ENCODE peak calls at places on chromosomes 4 and X, in eight cellular contexts. One of them, this sample, is unnamed.
A peak's percentile ranks its signal among the peaks of the same experiment; 100 is the strongest.

GRCh38 chr4:40564004-40564403 is 65.7 kb downstream of the RBM47 start:
- DNase-seq in H1: no peak
- DNase-seq in HL-60: peak; percentile 78
- DNase-seq in astrocyte of the spinal cord: peak; percentile 13
- DNase-seq in H9: no peak
- DNase-seq in mesendoderm: no peak
- DNase-seq in left lung: no peak
- DNase-seq in endodermal cell: no peak
- DNase-seq in this sample: peak; percentile 77

GRCh38 chrX:13007519-13008188 is 32.7 kb downstream of the TMSB4X start:
- DNase-seq in H1: no peak
- DNase-seq in HL-60: no peak
- DNase-seq in astrocyte of the spinal cord: peak; percentile 62
- DNase-seq in H9: no peak
- DNase-seq in mesendoderm: no peak
- DNase-seq in left lung: no peak
- DNase-seq in endodermal cell: no peak
- DNase-seq in this sample: no peak

GRCh38 chrX:26109142-26109541 is 29.0 kb upstream of the MAGEB18 start:
- DNase-seq in H1: no peak
- DNase-seq in HL-60: no peak
- DNase-seq in astrocyte of the spinal cord: no peak
- DNase-seq in H9: no peak
- DNase-seq in mesendoderm: no peak
- DNase-seq in left lung: no peak
- DNase-seq in endodermal cell: no peak
- DNase-seq in this sample: no peak

GRCh38 chr4:74632634-74633033 is 161.7 kb downstream of the BTC start:
- DNase-seq in H1: no peak
- DNase-seq in HL-60: no peak
- DNase-seq in astrocyte of the spinal cord: peak; percentile 97
- DNase-seq in H9: no peak
- DNase-seq in mesendoderm: no peak
- DNase-seq in left lung: no peak
- DNase-seq in endodermal cell: no peak
- DNase-seq in this sample: peak; percentile 93

GRCh38 chr4:90393215-90393614 is 266.0 kb downstream of the CCSER1 start:
- DNase-seq in H1: no peak
- DNase-seq in HL-60: no peak
- DNase-seq in astrocyte of the spinal cord: no peak
- DNase-seq in H9: no peak
- DNase-seq in mesendoderm: no peak
- DNase-seq in left lung: no peak
- DNase-seq in endodermal cell: no peak
- DNase-seq in this sample: no peak

GRCh38 chr4:98446499-98447375 is 185.6 kb downstream of the RAP1GDS1 start:
- DNase-seq in H1: no peak
- DNase-seq in HL-60: peak; percentile 42
- DNase-seq in astrocyte of the spinal cord: peak; percentile 92
- DNase-seq in H9: no peak
- DNase-seq in mesendoderm: no peak
- DNase-seq in left lung: no peak
- DNase-seq in endodermal cell: no peak
- DNase-seq in this sample: peak; percentile 55

GRCh38 chrX:45233541-45233940 is 32.9 kb upstream of the DIPK2B start:
- DNase-seq in H1: no peak
- DNase-seq in HL-60: peak; percentile 27
- DNase-seq in astrocyte of the spinal cord: no peak
- DNase-seq in H9: no peak
- DNase-seq in mesendoderm: no peak
- DNase-seq in left lung: no peak
- DNase-seq in endodermal cell: no peak
- DNase-seq in this sample: no peak

GRCh38 chr4:57501715-57502114 is 391.5 kb upstream of the IGFBP7 start:
- DNase-seq in H1: no peak
- DNase-seq in HL-60: no peak
- DNase-seq in astrocyte of the spinal cord: peak; percentile 78
- DNase-seq in H9: no peak
- DNase-seq in mesendoderm: peak; percentile 84
- DNase-seq in left lung: no peak
- DNase-seq in endodermal cell: no peak
- DNase-seq in this sample: no peak

GRCh38 chr4:123898941-123899666 is 502.5 kb downstream of the SPRY1 start:
- DNase-seq in H1: no peak
- DNase-seq in HL-60: no peak
- DNase-seq in astrocyte of the spinal cord: no peak
- DNase-seq in H9: no peak
- DNase-seq in mesendoderm: no peak
- DNase-seq in left lung: no peak
- DNase-seq in endodermal cell: no peak
- DNase-seq in this sample: no peak

GRCh38 chr4:153788419-153789276 is at the start of gene SFRP2:
- DNase-seq in H1: peak; percentile 56
- DNase-seq in HL-60: no peak
- DNase-seq in astrocyte of the spinal cord: no peak
- DNase-seq in H9: peak; percentile 92
- DNase-seq in mesendoderm: peak; percentile 91
- DNase-seq in left lung: peak; percentile 80
- DNase-seq in endodermal cell: peak; percentile 94
- DNase-seq in this sample: no peak

GRCh38 chr4:153634737-153635353 is 49.2 kb upstream of the TLR2 start:
- DNase-seq in H1: no peak
- DNase-seq in HL-60: no peak
- DNase-seq in astrocyte of the spinal cord: peak; percentile 39
- DNase-seq in H9: no peak
- DNase-seq in mesendoderm: peak; percentile 54
- DNase-seq in left lung: no peak
- DNase-seq in endodermal cell: no peak
- DNase-seq in this sample: no peak